ENCODE peak calls at places on chromosomes 1 and 21, in seven cellular contexts. Y, J, H, Z, U, E and G are unnamed samples.

GRCh38 chr1:85307987-85308836 is 31.8 kb upstream of the BCL10 start:
- DNase-seq in Y (peak), J (peak), H (no peak), Z (peak), U (peak), E (peak), G (peak)

GRCh38 chr1:53362851-53363642 is 35.2 kb upstream of the LRP8 start:
- DNase-seq in Y (peak), J (no peak), H (no peak), Z (peak), U (peak), E (no peak), G (no peak)

GRCh38 chr1:31064685-31065309 is 720 bp downstream of the PUM1 start:
- DNase-seq in Y (peak), J (no peak), H (no peak), Z (peak), U (no peak), E (no peak), G (peak)

GRCh38 chr1:109083923-109084322 is 6.6 kb upstream of the TMEM167B start:
- DNase-seq in Y (no peak), J (no peak), H (no peak), Z (no peak), U (no peak), E (no peak), G (no peak)

GRCh38 chr1:59484090-59484489 is 187.2 kb downstream of the FGGY start:
- DNase-seq in Y (no peak), J (no peak), H (peak), Z (no peak), U (peak), E (no peak), G (no peak)

GRCh38 chr1:66521736-66522365 is 12.1 kb upstream of the SGIP1 start:
- DNase-seq in Y (no peak), J (no peak), H (peak), Z (no peak), U (peak), E (no peak), G (no peak)

GRCh38 chr21:34835526-34835925 is 166.7 kb downstream of the CLIC6 start:
- DNase-seq in Y (no peak), J (no peak), H (no peak), Z (no peak), U (no peak), E (no peak), G (no peak)

GRCh38 chr21:41615613-41616012 is 107.7 kb upstream of the TMPRSS2 start:
- DNase-seq in Y (no peak), J (no peak), H (peak), Z (no peak), U (no peak), E (no peak), G (no peak)

GRCh38 chr1:35935436-35935835 is 4.5 kb downstream of the AGO3 start:
- DNase-seq in Y (no peak), J (peak), H (no peak), Z (no peak), U (no peak), E (no peak), G (no peak)

GRCh38 chr1:204255966-204256365 is 42.2 kb upstream of the GOLT1A start:
- DNase-seq in Y (no peak), J (no peak), H (no peak), Z (no peak), U (no peak), E (no peak), G (no peak)

GRCh38 chr1:25018110-25018470 is 88.0 kb upstream of the RUNX3 start:
- DNase-seq in Y (no peak), J (no peak), H (no peak), Z (no peak), U (no peak), E (no peak), G (no peak)

GRCh38 chr1:218611916-218612580 is 266.9 kb downstream of the TGFB2 start:
- DNase-seq in Y (no peak), J (no peak), H (no peak), Z (no peak), U (no peak), E (no peak), G (no peak)

GRCh38 chr1:201828451-201828819 is 522 bp upstream of the IPO9 start:
- DNase-seq in Y (no peak), J (no peak), H (no peak), Z (no peak), U (no peak), E (no peak), G (peak)

GRCh38 chr1:68228833-68229232 is 3.5 kb downstream of the WLS start:
- DNase-seq in Y (no peak), J (no peak), H (no peak), Z (no peak), U (no peak), E (peak), G (no peak)

GRCh38 chr1:167412072-167412471 is 106.3 kb downstream of the CD247 start:
- DNase-seq in Y (peak), J (no peak), H (no peak), Z (no peak), U (no peak), E (no peak), G (no peak)

GRCh38 chr1:64318428-64318827 is 115.0 kb downstream of the UBE2U start:
- DNase-seq in Y (no peak), J (no peak), H (no peak), Z (no peak), U (no peak), E (no peak), G (no peak)

GRCh38 chr21:42724226-42724920 is 71.0 kb downstream of the PDE9A start:
- DNase-seq in Y (no peak), J (no peak), H (peak), Z (no peak), U (peak), E (no peak), G (no peak)

GRCh38 chr1:24735619-24736375 is 9.4 kb upstream of the CLIC4 start:
- DNase-seq in Y (peak), J (no peak), H (no peak), Z (no peak), U (no peak), E (peak), G (no peak)

GRCh38 chr1:225857256-225857655 is 24.9 kb downstream of the TMEM63A start:
- DNase-seq in Y (no peak), J (no peak), H (no peak), Z (no peak), U (no peak), E (no peak), G (no peak)

GRCh38 chr1:187474266-187474665 is 645.5 kb downstream of the PLA2G4A start:
- DNase-seq in Y (no peak), J (no peak), H (peak), Z (no peak), U (no peak), E (no peak), G (no peak)

GRCh38 chr1:43603004-43603403 is 46.9 kb upstream of the KDM4A start:
- DNase-seq in Y (no peak), J (no peak), H (no peak), Z (no peak), U (no peak), E (no peak), G (no peak)

GRCh38 chr1:218460367-218460766 is 115.2 kb downstream of the TGFB2 start:
- DNase-seq in Y (no peak), J (no peak), H (no peak), Z (no peak), U (peak), E (peak), G (no peak)

GRCh38 chr1:100597784-100598183 is 59.8 kb downstream of the GPR88 start:
- DNase-seq in Y (no peak), J (no peak), H (no peak), Z (no peak), U (no peak), E (no peak), G (no peak)

GRCh38 chr1:182617734-182618288 is 13.6 kb upstream of the RGS16 start:
- DNase-seq in Y (no peak), J (no peak), H (no peak), Z (no peak), U (no peak), E (no peak), G (no peak)

GRCh38 chr21:41616063-41616591 is 108.2 kb upstream of the TMPRSS2 start:
- DNase-seq in Y (no peak), J (no peak), H (peak), Z (no peak), U (no peak), E (no peak), G (no peak)

GRCh38 chr1:39816431-39817090 is 27.9 kb upstream of the BMP8B start:
- DNase-seq in Y (peak), J (peak), H (peak), Z (peak), U (peak), E (peak), G (peak)

GRCh38 chr1:7771673-7772299 is 690 bp downstream of the VAMP3 start:
- DNase-seq in Y (no peak), J (no peak), H (no peak), Z (no peak), U (no peak), E (no peak), G (no peak)

GRCh38 chr1:165383067-165383466 is 26.6 kb upstream of the LMX1A start:
- DNase-seq in Y (peak), J (no peak), H (no peak), Z (no peak), U (no peak), E (no peak), G (no peak)

GRCh38 chr1:47906009-47906432 is 91.2 kb downstream of the TRABD2B start:
- DNase-seq in Y (peak), J (no peak), H (no peak), Z (no peak), U (peak), E (no peak), G (no peak)

GRCh38 chr21:33069994-33070811 is at the start of gene OLIG1:
- DNase-seq in Y (peak), J (peak), H (no peak), Z (peak), U (peak), E (peak), G (no peak)

GRCh38 chr1:39395357-39395831 is 96.0 kb upstream of the BMP8A start:
- DNase-seq in Y (peak), J (no peak), H (peak), Z (no peak), U (peak), E (no peak), G (no peak)

GRCh38 chr1:68916227-68916853 is 419.5 kb upstream of the DEPDC1 start:
- DNase-seq in Y (peak), J (no peak), H (peak), Z (no peak), U (no peak), E (no peak), G (no peak)

GRCh38 chr1:222641269-222641948 is 23.5 kb downstream of the MIA3 start:
- DNase-seq in Y (no peak), J (no peak), H (no peak), Z (no peak), U (no peak), E (no peak), G (no peak)

GRCh38 chr1:92486251-92487077 is at the start of gene GFI1:
- DNase-seq in Y (peak), J (peak), H (no peak), Z (peak), U (no peak), E (peak), G (peak)

GRCh38 chr21:41781047-41781405 is 14.2 kb upstream of the RIPK4 start:
- DNase-seq in Y (no peak), J (no peak), H (no peak), Z (no peak), U (no peak), E (no peak), G (no peak)

GRCh38 chr1:37634554-37635308 is at the start of gene RSPO1:
- DNase-seq in Y (no peak), J (peak), H (no peak), Z (peak), U (peak), E (peak), G (no peak)

GRCh38 chr1:194825382-194825781 is 1639.0 kb upstream of the B3GALT2 start:
- DNase-seq in Y (no peak), J (no peak), H (no peak), Z (no peak), U (no peak), E (no peak), G (no peak)
- TF ChIP-seq CTCF in Y (no peak), J (peak), H (peak), Z (no peak), U (no peak), E (peak), G (no peak)

GRCh38 chr1:5119496-5120234 is 465.3 kb downstream of the AJAP1 start:
- DNase-seq in Y (no peak), J (peak), H (no peak), Z (no peak), U (peak), E (peak), G (no peak)
- TF ChIP-seq CTCF in Y (peak), J (peak), H (no peak), Z (no peak), U (no peak), E (peak), G (no peak)

GRCh38 chr1:171988243-171988642 is 146.9 kb downstream of the DNM3 start:
- DNase-seq in Y (no peak), J (no peak), H (no peak), Z (no peak), U (no peak), E (no peak), G (no peak)

GRCh38 chr1:171984850-171985485 is 143.7 kb downstream of the DNM3 start:
- DNase-seq in Y (no peak), J (no peak), H (no peak), Z (peak), U (peak), E (peak), G (peak)

GRCh38 chr1:171984262-171984661 is 143.0 kb downstream of the DNM3 start:
- DNase-seq in Y (peak), J (no peak), H (no peak), Z (no peak), U (no peak), E (no peak), G (no peak)

GRCh38 chr1:171983584-171983983 is 142.3 kb downstream of the DNM3 start:
- DNase-seq in Y (no peak), J (no peak), H (no peak), Z (no peak), U (peak), E (no peak), G (no peak)

DNA sequence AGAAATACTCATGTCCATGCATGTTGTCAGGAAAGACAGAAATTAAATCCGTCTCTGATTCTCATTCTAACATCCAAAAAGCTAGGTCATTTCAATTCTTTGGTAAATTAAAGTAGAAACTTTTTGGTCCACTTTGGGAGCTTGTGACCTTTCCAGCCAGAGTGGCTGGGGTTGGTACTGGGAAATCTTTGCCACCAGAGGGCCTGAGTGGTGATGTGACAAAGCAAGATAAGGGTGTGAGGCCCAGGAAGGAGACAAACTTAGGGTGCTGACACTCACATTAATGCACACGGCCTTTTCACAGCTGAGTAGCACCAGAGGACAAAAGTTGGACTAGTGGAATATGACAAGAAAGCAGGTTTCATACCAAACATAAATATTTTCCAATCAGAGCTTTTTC is 144.3 kb downstream of the DNM3 start:
- DNase-seq in Y (no peak), J (peak), H (no peak), Z (no peak), U (peak), E (peak), G (no peak)
- TF ChIP-seq CTCF in Y (no peak), J (peak), H (peak), Z (no peak), U (peak), E (peak), G (no peak)

DNA sequence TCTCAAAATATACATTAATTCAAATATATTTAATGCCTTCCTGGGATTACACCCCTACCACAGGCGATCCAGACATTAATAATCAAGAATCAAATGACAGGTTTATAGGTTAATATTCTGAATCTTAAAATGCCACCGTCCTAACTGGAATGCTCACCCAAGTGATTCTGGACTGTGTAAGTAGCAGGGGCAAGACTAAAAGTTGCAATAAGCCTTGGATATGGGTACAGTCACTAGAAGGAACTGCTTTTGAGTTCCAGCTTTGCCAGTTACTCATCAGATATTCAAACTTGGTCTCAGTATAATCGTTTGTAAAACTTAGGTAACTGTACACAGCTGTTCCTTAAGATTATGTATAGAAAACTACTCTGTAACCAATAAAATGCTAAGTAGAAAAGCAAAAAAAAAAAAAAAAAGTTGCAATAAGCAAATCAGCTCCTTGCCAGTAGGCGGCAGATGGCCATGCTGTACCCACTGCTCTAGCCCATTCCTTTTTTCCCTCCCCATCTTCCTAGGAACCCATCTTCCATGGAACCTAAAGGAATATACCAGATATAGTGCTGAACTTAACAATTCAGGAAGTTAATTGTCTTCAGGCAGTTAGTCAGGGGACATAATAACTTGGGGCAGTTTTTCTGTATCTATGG is 10.5 kb downstream of the RO60 start:
- DNase-seq in Y (no peak), J (no peak), H (no peak), Z (no peak), U (peak), E (peak), G (no peak)
- TF ChIP-seq CTCF in Y (no peak), J (peak), H (peak), Z (no peak), U (peak), E (peak), G (no peak)

GRCh38 chr21:39350094-39351006 is 1.5 kb upstream of the HMGN1 start:
- DNase-seq in Y (no peak), J (no peak), H (no peak), Z (no peak), U (no peak), E (no peak), G (no peak)
- TF ChIP-seq CTCF in Y (no peak), J (no peak), H (no peak), Z (no peak), U (no peak), E (no peak), G (no peak)

GRCh38 chr1:88080875-88081274 is 603.2 kb upstream of the PKN2 start:
- DNase-seq in Y (no peak), J (no peak), H (no peak), Z (no peak), U (no peak), E (no peak), G (no peak)

GRCh38 chr1:88075813-88076212 is 608.3 kb upstream of the PKN2 start:
- DNase-seq in Y (no peak), J (no peak), H (no peak), Z (no peak), U (no peak), E (no peak), G (no peak)

GRCh38 chr1:88074661-88075060 is 609.4 kb upstream of the PKN2 start:
- DNase-seq in Y (no peak), J (no peak), H (no peak), Z (no peak), U (no peak), E (no peak), G (no peak)

GRCh38 chr1:88079036-88079435 is 605.0 kb upstream of the PKN2 start:
- DNase-seq in Y (no peak), J (peak), H (no peak), Z (no peak), U (no peak), E (peak), G (no peak)
- TF ChIP-seq CTCF in Y (peak), J (peak), H (peak), Z (no peak), U (no peak), E (peak), G (no peak)

GRCh38 chr1:76010802-76011201 is 63.7 kb upstream of the ST6GALNAC3 start:
- DNase-seq in Y (no peak), J (no peak), H (no peak), Z (no peak), U (no peak), E (no peak), G (no peak)

GRCh38 chr1:76015478-76016103 is 59.0 kb upstream of the ST6GALNAC3 start:
- DNase-seq in Y (no peak), J (no peak), H (no peak), Z (no peak), U (no peak), E (no peak), G (no peak)

GRCh38 chr1:76012341-76013208 is 62.0 kb upstream of the ST6GALNAC3 start:
- DNase-seq in Y (no peak), J (no peak), H (no peak), Z (no peak), U (no peak), E (peak), G (no peak)

GRCh38 chr1:76018045-76018444 is 56.5 kb upstream of the ST6GALNAC3 start:
- DNase-seq in Y (no peak), J (no peak), H (no peak), Z (no peak), U (no peak), E (no peak), G (no peak)

DNA sequence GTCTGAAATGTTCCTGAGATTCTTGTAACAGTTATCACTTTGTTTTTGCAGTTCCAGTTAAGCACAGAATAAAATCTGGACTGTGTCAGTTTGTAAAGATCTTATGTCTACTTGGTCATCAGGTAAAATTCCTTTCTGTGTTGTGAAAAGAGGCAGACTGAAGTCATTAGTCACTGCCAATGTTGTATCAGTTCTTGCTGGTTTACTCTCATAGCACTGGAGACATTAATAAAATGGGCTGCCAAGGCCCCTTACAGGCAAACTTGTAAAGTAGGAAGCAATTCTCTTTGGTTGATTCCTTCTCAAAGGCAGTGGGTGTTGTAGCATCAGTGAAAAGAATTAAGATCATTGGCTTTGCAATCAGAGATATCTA is 61.4 kb upstream of the ST6GALNAC3 start:
- DNase-seq in Y (no peak), J (no peak), H (no peak), Z (no peak), U (no peak), E (no peak), G (no peak)
- TF ChIP-seq CTCF in Y (no peak), J (no peak), H (no peak), Z (no peak), U (no peak), E (no peak), G (no peak)

GRCh38 chr21:26881504-26882228 is 36.5 kb upstream of the ADAMTS1 start:
- DNase-seq in Y (no peak), J (no peak), H (peak), Z (no peak), U (peak), E (peak), G (no peak)
- TF ChIP-seq CTCF in Y (peak), J (peak), H (peak), Z (no peak), U (no peak), E (peak), G (no peak)

DNA sequence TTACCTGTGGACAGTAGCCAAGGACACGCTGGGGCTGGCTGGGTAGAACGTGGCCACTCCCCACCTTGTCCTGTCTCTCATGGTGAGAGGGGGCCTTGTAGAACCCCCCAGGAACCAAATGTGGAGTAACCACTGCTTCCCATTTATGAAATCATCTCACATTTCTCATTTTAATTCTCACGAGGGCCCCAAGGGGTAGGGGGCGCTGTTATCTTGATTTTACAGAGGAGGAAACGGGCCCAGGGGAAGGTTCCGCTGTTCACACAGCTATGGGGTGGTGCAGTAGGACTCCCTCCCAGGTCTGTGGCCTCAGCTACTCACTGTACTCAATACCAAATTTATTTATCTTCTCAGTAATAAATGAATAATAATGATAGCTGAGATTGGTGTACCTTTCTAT is 5.5 kb downstream of the SMPDL3B start:
- DNase-seq in Y (no peak), J (peak), H (no peak), Z (peak), U (peak), E (peak), G (peak)
- TF ChIP-seq CTCF in Y (no peak), J (no peak), H (peak), Z (peak), U (peak), E (peak), G (peak)